ENCODE peak calls at places on chromosomes 3 and 15, in nine cellular contexts. A, B, G, N, T, O, L, W and U are unnamed samples.

GRCh38 chr15:70569139-70569717 is 194.1 kb downstream of the UACA start:
- DNase-seq in A (peak), B (peak), G (peak), N (peak), T (peak), O (peak), L (no peak), W (peak), U (peak)

GRCh38 chr3:45896956-45897355 is 10.6 kb downstream of the CCR9 start:
- DNase-seq in A (no peak), B (no peak), G (no peak), N (no peak), T (peak), O (no peak), L (no peak), W (peak), U (peak)

GRCh38 chr3:72678892-72679291 is 169.4 kb downstream of the SHQ1 start:
- DNase-seq in A (no peak), B (no peak), G (no peak), N (no peak), T (no peak), O (no peak), L (no peak), W (no peak), U (peak)

GRCh38 chr3:53122933-53123305 is 7.3 kb downstream of the RFT1 start:
- DNase-seq in A (no peak), B (no peak), G (no peak), N (no peak), T (no peak), O (no peak), L (no peak), W (no peak), U (peak)

GRCh38 chr3:49359623-49360022 is 1.5 kb upstream of the GPX1 start:
- DNase-seq in A (no peak), B (no peak), G (no peak), N (no peak), T (no peak), O (no peak), L (no peak), W (no peak), U (peak)

GRCh38 chr3:107414325-107414964 is 37.2 kb downstream of the CCDC54 start:
- DNase-seq in A (no peak), B (no peak), G (no peak), N (no peak), T (no peak), O (no peak), L (no peak), W (no peak), U (no peak)

GRCh38 chr3:129522953-129523352 is 5.5 kb upstream of the RHO start:
- DNase-seq in A (no peak), B (no peak), G (no peak), N (no peak), T (no peak), O (no peak), L (no peak), W (no peak), U (no peak)

GRCh38 chr3:183188895-183189462 is 26.4 kb upstream of the LAMP3 start:
- DNase-seq in A (peak), B (peak), G (no peak), N (peak), T (peak), O (no peak), L (peak), W (no peak), U (peak)

GRCh38 chr3:148042663-148043445 is 633.7 kb downstream of the ZIC1 start:
- DNase-seq in A (no peak), B (peak), G (no peak), N (no peak), T (peak), O (no peak), L (no peak), W (peak), U (no peak)

GRCh38 chr3:111333642-111334041 is 208.4 kb upstream of the CD96 start:
- DNase-seq in A (no peak), B (no peak), G (no peak), N (no peak), T (no peak), O (no peak), L (no peak), W (no peak), U (peak)

GRCh38 chr3:43796041-43796596 is 105.4 kb downstream of the ABHD5 start:
- DNase-seq in A (no peak), B (no peak), G (no peak), N (no peak), T (no peak), O (no peak), L (no peak), W (peak), U (peak)

GRCh38 chr3:9569054-9569453 is 15.4 kb upstream of the LHFPL4 start:
- DNase-seq in A (no peak), B (no peak), G (no peak), N (no peak), T (no peak), O (no peak), L (no peak), W (no peak), U (no peak)

GRCh38 chr3:31532587-31533168 is at the start of gene STT3B:
- DNase-seq in A (peak), B (peak), G (peak), N (peak), T (peak), O (peak), L (no peak), W (peak), U (peak)

GRCh38 chr3:45087155-45087554 is 59.0 kb downstream of the CDCP1 start:
- DNase-seq in A (no peak), B (no peak), G (no peak), N (peak), T (peak), O (no peak), L (no peak), W (no peak), U (no peak)

GRCh38 chr15:97319316-97319715 is 641.2 kb upstream of the ARRDC4 start:
- DNase-seq in A (no peak), B (no peak), G (no peak), N (no peak), T (no peak), O (no peak), L (no peak), W (no peak), U (no peak)

GRCh38 chr3:13148561-13149330 is 75.5 kb upstream of the IQSEC1 start:
- DNase-seq in A (no peak), B (no peak), G (peak), N (no peak), T (no peak), O (peak), L (no peak), W (no peak), U (no peak)

GRCh38 chr3:13150624-13151023 is 77.4 kb upstream of the IQSEC1 start:
- DNase-seq in A (no peak), B (no peak), G (peak), N (no peak), T (no peak), O (peak), L (no peak), W (no peak), U (no peak)

GRCh38 chr3:13157986-13158385 is 84.8 kb upstream of the IQSEC1 start:
- DNase-seq in A (no peak), B (no peak), G (no peak), N (no peak), T (no peak), O (peak), L (no peak), W (no peak), U (no peak)

GRCh38 chr3:13149331-13150203 is 76.3 kb upstream of the IQSEC1 start:
- DNase-seq in A (no peak), B (no peak), G (peak), N (no peak), T (no peak), O (peak), L (no peak), W (no peak), U (no peak)

GRCh38 chr3:13152826-13153710 is 79.8 kb upstream of the IQSEC1 start:
- DNase-seq in A (peak), B (no peak), G (no peak), N (no peak), T (no peak), O (peak), L (no peak), W (no peak), U (no peak)
- TF ChIP-seq CTCF in A (no peak), B (no peak), G (no peak), N (no peak), T (no peak), O (no peak), L (no peak), W (no peak), U (no peak)

GRCh38 chr15:73985101-73985873 is 6.8 kb downstream of the STOML1 start:
- DNase-seq in A (no peak), B (no peak), G (no peak), N (no peak), T (no peak), O (no peak), L (no peak), W (peak), U (peak)

GRCh38 chr15:73988075-73988969 is 3.8 kb downstream of the STOML1 start:
- DNase-seq in A (no peak), B (no peak), G (no peak), N (no peak), T (no peak), O (no peak), L (no peak), W (no peak), U (no peak)

GRCh38 chr15:73987646-73988045 is 4.4 kb downstream of the STOML1 start:
- DNase-seq in A (no peak), B (no peak), G (no peak), N (no peak), T (no peak), O (no peak), L (no peak), W (no peak), U (no peak)

GRCh38 chr15:73986055-73986775 is 5.9 kb downstream of the STOML1 start:
- DNase-seq in A (no peak), B (no peak), G (no peak), N (no peak), T (no peak), O (no peak), L (no peak), W (no peak), U (no peak)

DNA sequence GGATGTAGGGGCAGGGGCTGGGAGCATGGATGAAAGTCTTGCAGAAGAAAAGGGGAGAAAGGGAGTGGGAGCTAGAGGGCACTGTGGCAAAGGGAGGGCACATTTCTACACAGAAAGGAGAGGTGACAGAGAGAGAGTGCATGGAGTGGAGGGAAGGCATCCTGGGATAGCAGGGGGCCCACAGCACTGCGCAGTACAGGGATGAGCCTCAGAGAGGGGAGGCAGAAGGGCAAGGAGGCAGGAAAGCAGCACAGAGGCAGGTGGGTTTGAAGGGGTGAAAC is 5.4 kb downstream of the STOML1 start:
- DNase-seq in A (no peak), B (no peak), G (no peak), N (no peak), T (no peak), O (no peak), L (no peak), W (no peak), U (no peak)
- TF ChIP-seq CTCF in A (no peak), B (no peak), G (no peak), N (no peak), T (no peak), O (no peak), L (no peak), W (no peak), U (peak)

DNA sequence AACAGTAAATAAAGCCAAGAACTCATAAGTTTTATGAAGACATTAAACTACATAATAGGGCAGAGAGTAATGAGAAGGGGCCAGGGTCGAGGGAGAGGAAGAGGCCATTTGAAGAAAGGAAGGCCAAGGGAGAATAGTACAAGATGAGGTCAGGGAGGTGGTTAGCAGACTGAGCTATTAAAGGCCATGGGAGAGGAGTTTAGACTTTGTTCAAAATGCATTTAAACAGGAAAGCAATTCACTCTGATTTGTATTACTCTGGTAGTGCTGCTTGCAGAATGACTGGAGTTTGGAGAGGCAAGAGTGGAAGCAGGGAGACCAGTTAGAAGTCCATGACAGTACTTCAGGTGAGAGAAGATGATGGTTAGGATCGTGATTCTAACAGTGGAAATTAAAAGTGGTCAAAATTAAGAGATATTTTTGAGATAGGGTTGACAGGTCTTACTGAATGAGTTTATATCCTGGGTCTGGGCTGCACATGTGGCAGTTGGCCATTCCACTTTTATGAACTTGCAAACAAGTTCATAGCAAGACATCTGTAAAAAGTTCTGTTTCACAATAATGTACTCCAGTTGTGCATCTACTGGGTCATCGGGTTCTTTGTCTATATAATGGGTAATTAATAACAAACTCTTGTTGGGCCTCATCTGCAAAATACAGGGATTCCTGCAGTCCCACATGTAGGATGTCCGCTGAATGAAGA is 16.3 kb downstream of the PPP2R3A start:
- DNase-seq in A (no peak), B (no peak), G (no peak), N (no peak), T (no peak), O (no peak), L (no peak), W (peak), U (no peak)
- TF ChIP-seq CTCF in A (no peak), B (no peak), G (no peak), N (no peak), T (no peak), O (no peak), L (no peak), W (no peak), U (no peak)

DNA sequence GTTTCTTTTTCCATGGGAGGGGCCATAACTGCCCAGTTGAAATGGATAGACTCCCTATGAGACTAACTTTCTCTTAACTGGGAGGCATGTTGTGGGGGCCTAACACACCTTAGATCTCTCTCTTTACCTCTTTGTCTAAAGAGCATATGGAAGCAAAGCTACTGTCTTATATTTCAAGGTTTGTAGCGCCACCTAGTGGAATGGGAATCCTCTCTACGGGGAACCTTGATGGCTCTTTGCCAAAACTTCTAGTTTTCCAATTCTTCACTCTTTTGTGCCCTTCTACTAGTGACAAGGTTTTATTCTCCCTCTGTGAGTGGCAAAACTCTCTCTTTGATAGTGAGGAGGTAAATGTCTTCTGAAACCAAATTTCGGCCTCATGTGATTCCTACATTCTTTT is 1030.4 kb upstream of the CADM2 start:
- DNase-seq in A (peak), B (peak), G (no peak), N (no peak), T (no peak), O (no peak), L (peak), W (no peak), U (peak)
- TF ChIP-seq CTCF in A (peak), B (peak), G (no peak), N (no peak), T (no peak), O (no peak), L (peak), W (no peak), U (peak)

GRCh38 chr3:179558742-179559364 is 3.9 kb upstream of the ACTL6A start:
- DNase-seq in A (peak), B (peak), G (no peak), N (peak), T (peak), O (peak), L (peak), W (peak), U (peak)

GRCh38 chr3:179562467-179563297 is at the start of gene ACTL6A:
- DNase-seq in A (peak), B (peak), G (peak), N (peak), T (peak), O (peak), L (peak), W (peak), U (peak)

GRCh38 chr3:179560791-179561190 is 1.9 kb upstream of the ACTL6A start:
- DNase-seq in A (no peak), B (no peak), G (no peak), N (no peak), T (no peak), O (no peak), L (no peak), W (no peak), U (no peak)

GRCh38 chr3:179565496-179565895 is 2.8 kb downstream of the ACTL6A start:
- DNase-seq in A (no peak), B (no peak), G (no peak), N (no peak), T (no peak), O (no peak), L (no peak), W (no peak), U (no peak)

GRCh38 chr3:179563298-179563934 is 690 bp downstream of the ACTL6A start:
- DNase-seq in A (peak), B (peak), G (peak), N (peak), T (peak), O (peak), L (peak), W (peak), U (peak)
- TF ChIP-seq CTCF in A (peak), B (peak), G (peak), N (peak), T (peak), O (peak), L (no peak), W (peak), U (peak)